ENCODE peak calls at places on chromosomes 6 and 20, in seven cellular contexts. Q is H9, C is IMR-90, D is mesendoderm, B is neuronal stem cell, W is mesenchymal stem cell, N is H1. M is an unnamed sample.
A peak's percentile ranks its signal among the peaks of the same experiment; 100 is the strongest.

GRCh38 chr20:3222635-3223600 is 13.6 kb downstream of the ITPA start:
- DNase-seq in Q (no peak), C (no peak), D (no peak), B (no peak), W (peak; percentile 18), N (no peak), M (no peak)

GRCh38 chr20:461254-462198 is 807 bp downstream of the TBC1D20 start:
- DNase-seq in Q (peak; percentile 57), C (peak; percentile 42), D (peak; percentile 60), B (peak; percentile 42), W (peak; percentile 73), N (peak; percentile 70), M (peak; percentile 38)

GRCh38 chr6:116557863-116558262 is 4.3 kb downstream of the CALHM4 start:
- DNase-seq in Q (no peak), C (peak; percentile 98), D (no peak), B (no peak), W (peak; percentile 82), N (no peak), M (no peak)

GRCh38 chr6:18465410-18466154 is 78.4 kb downstream of the RNF144B start:
- DNase-seq in Q (no peak), C (no peak), D (peak; percentile 10), B (no peak), W (no peak), N (no peak), M (no peak)

GRCh38 chr6:137165375-137166246 is 7.8 kb downstream of the IL22RA2 start:
- DNase-seq in Q (no peak), C (no peak), D (no peak), B (no peak), W (no peak), N (no peak), M (peak; percentile 89)

GRCh38 chr6:112155900-112156299 is 68.5 kb downstream of the FAM229B start:
- DNase-seq in Q (no peak), C (peak; percentile 77), D (no peak), B (no peak), W (peak; percentile 29), N (no peak), M (no peak)

GRCh38 chr6:108768176-108768555 is 80.1 kb upstream of the ARMC2 start:
- DNase-seq in Q (no peak), C (no peak), D (no peak), B (peak; percentile 41), W (no peak), N (peak; percentile 26), M (no peak)

GRCh38 chr20:23774081-23774480 is 23.3 kb upstream of the CST1 start:
- DNase-seq in Q (no peak), C (no peak), D (no peak), B (no peak), W (no peak), N (no peak), M (no peak)

GRCh38 chr6:122289721-122290501 is 109.5 kb upstream of the HSF2 start:
- DNase-seq in Q (no peak), C (peak; percentile 7), D (peak; percentile 66), B (no peak), W (peak; percentile 9), N (no peak), M (peak; percentile 19)

GRCh38 chr20:4603724-4604123 is 118.0 kb upstream of the PRND start:
- DNase-seq in Q (no peak), C (peak; percentile 90), D (no peak), B (no peak), W (peak; percentile 87), N (no peak), M (no peak)

GRCh38 chr6:62516287-62517152 is 230.5 kb upstream of the KHDRBS2 start:
- DNase-seq in Q (peak; percentile 74), C (no peak), D (peak; percentile 74), B (peak; percentile 2), W (no peak), N (no peak), M (no peak)

GRCh38 chr20:19502169-19502568 is 255.9 kb upstream of the RIN2 start:
- DNase-seq in Q (no peak), C (no peak), D (no peak), B (no peak), W (no peak), N (no peak), M (no peak)

GRCh38 chr6:83160167-83160566 is 32.9 kb downstream of the PGM3 start:
- DNase-seq in Q (no peak), C (no peak), D (peak; percentile 3), B (no peak), W (no peak), N (no peak), M (peak; percentile 81)

GRCh38 chr20:25273541-25274358 is 25.9 kb downstream of the PYGB start:
- DNase-seq in Q (no peak), C (no peak), D (no peak), B (no peak), W (no peak), N (peak; percentile 27), M (no peak)

DNA sequence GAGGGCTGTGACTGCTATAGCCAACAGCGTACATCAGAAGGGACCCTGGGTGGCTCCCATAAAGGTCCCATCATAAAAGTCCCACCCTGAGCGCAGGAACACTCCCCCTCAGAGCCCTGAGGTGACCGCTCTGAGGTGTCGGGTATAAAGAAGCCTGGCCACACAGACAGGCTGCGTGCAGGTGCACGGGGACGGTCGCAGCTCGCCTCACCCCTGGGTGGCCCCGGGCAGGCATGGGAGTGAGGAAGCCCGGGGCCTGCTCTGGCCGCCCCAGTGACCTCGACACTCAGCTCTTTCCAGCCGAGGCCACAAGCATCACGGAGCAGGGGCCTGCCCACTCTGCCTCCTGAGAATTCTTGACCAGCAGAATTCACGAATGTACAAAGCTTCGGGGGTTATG is 14.4 kb upstream of the RNASET2 start:
- DNase-seq in Q (no peak), C (no peak), D (no peak), B (no peak), W (no peak), N (peak; percentile 37), M (no peak)
- H2BK5ac ChIP-seq in Q (no peak overlapping the region), C (no peak overlapping the region), D (no peak overlapping the region), B (no peak overlapping the region), W (no peak overlapping the region), N (no peak overlapping the region), M (no peak overlapping the region)

GRCh38 chr20:9211016-9211760 is 142.3 kb downstream of the PLCB4 start:
- DNase-seq in Q (no peak), C (no peak), D (no peak), B (no peak), W (no peak), N (no peak), M (no peak)
- H2BK5ac ChIP-seq in Q (no peak overlapping the region), C (no peak overlapping the region), D (no peak overlapping the region), B (no peak overlapping the region), W (no peak overlapping the region), N (no peak overlapping the region), M (no peak overlapping the region)

GRCh38 chr20:50026746-50027575 is 44.2 kb downstream of the SNAI1 start:
- DNase-seq in Q (no peak), C (peak; percentile 15), D (no peak), B (no peak), W (peak; percentile 56), N (no peak), M (no peak)

GRCh38 chr20:50029697-50030428 is 47.1 kb downstream of the SNAI1 start:
- DNase-seq in Q (no peak), C (peak; percentile 95), D (no peak), B (no peak), W (peak; percentile 99), N (no peak), M (peak; percentile 20)

GRCh38 chr20:50027611-50028105 is 44.9 kb downstream of the SNAI1 start:
- DNase-seq in Q (no peak), C (peak; percentile 92), D (no peak), B (no peak), W (peak; percentile 97), N (no peak), M (no peak)

GRCh38 chr20:50032955-50033666 is 50.3 kb downstream of the SNAI1 start:
- DNase-seq in Q (no peak), C (no peak), D (no peak), B (no peak), W (no peak), N (no peak), M (no peak)

GRCh38 chr20:50029083-50029696 is 46.4 kb downstream of the SNAI1 start:
- DNase-seq in Q (no peak), C (no peak), D (no peak), B (no peak), W (no peak), N (no peak), M (no peak)
- H2BK5ac ChIP-seq in Q (no peak overlapping the region), C (peak overlapping the region; percentile 72), D (no peak overlapping the region), B (peak overlapping the region; percentile 45), W (no peak overlapping the region), N (peak overlapping the region; percentile 52), M (peak overlapping the region; percentile 97)

GRCh38 chr20:15387228-15387627 is 1049.8 kb upstream of the FLRT3 start:
- DNase-seq in Q (no peak), C (no peak), D (no peak), B (no peak), W (no peak), N (no peak), M (no peak)
- H2BK5ac ChIP-seq in Q (no peak overlapping the region), C (no peak overlapping the region), D (no peak overlapping the region), B (no peak overlapping the region), W (no peak overlapping the region), N (no peak overlapping the region), M (no peak overlapping the region)

GRCh38 chr6:80210618-80211017 is 104.1 kb downstream of the BCKDHB start:
- DNase-seq in Q (peak; percentile 42), C (no peak), D (peak; percentile 54), B (no peak), W (peak; percentile 86), N (no peak), M (no peak)

GRCh38 chr6:80211295-80211694 is 104.8 kb downstream of the BCKDHB start:
- DNase-seq in Q (no peak), C (peak; percentile 14), D (no peak), B (no peak), W (peak; percentile 22), N (no peak), M (peak; percentile 34)

GRCh38 chr6:80217799-80218198 is 111.3 kb downstream of the BCKDHB start:
- DNase-seq in Q (no peak), C (no peak), D (no peak), B (no peak), W (peak; percentile 67), N (no peak), M (no peak)

GRCh38 chr6:80215063-80215462 is 108.6 kb downstream of the BCKDHB start:
- DNase-seq in Q (no peak), C (no peak), D (no peak), B (no peak), W (no peak), N (no peak), M (no peak)

GRCh38 chr6:80214436-80215022 is 108.1 kb downstream of the BCKDHB start:
- DNase-seq in Q (no peak), C (peak; percentile 70), D (peak; percentile 62), B (peak; percentile 40), W (peak; percentile 72), N (no peak), M (no peak)
- H2BK5ac ChIP-seq in Q (no peak overlapping the region), C (peak overlapping the region; percentile 8), D (no peak overlapping the region), B (no peak overlapping the region), W (no peak overlapping the region), N (no peak overlapping the region), M (no peak overlapping the region)